ENCODE peak calls at places on chromosomes 6 and 20, in four cellular contexts. G, U, I and R are unnamed samples.

GRCh38 chr20:48538058-48538825 is 289.6 kb downstream of the PREX1 start:
- DNase-seq in U (peak; percentile 38), G (no peak), I (no peak), R (no peak)

GRCh38 chr20:3679749-3680700 is 1.8 kb downstream of the ADAM33 start:
- DNase-seq in G (no peak), I (no peak), U (no peak), R (peak; percentile 92)

GRCh38 chr6:40302856-40303449 is 284.2 kb downstream of the LRFN2 start:
- DNase-seq in U (no peak), I (no peak), G (no peak), R (no peak)

GRCh38 chr6:170366248-170366960 is 59.8 kb downstream of the FAM120B start:
- DNase-seq in U (no peak), I (no peak), G (no peak), R (no peak)

GRCh38 chr6:103236923-103237322 is 1622.8 kb downstream of the HACE1 start:
- DNase-seq in U (no peak), G (no peak), I (no peak), R (no peak)

GRCh38 chr6:166624275-166624674 is 2.8 kb downstream of the RPS6KA2 start:
- DNase-seq in U (no peak), I (no peak), G (no peak), R (no peak)

GRCh38 chr6:143969077-143969476 is 39.0 kb downstream of the PLAGL1 start:
- DNase-seq in G (no peak), U (no peak), I (no peak), R (no peak)

GRCh38 chr6:156857573-156857972 is 80.4 kb downstream of the ARID1B start:
- DNase-seq in U (no peak), I (no peak), G (no peak), R (no peak)

GRCh38 chr6:163391983-163392382 is 22.5 kb upstream of the QKI start:
- DNase-seq in U (no peak), I (no peak), G (no peak), R (no peak)

GRCh38 chr20:24534282-24534681 is 64.9 kb downstream of the SYNDIG1 start:
- DNase-seq in U (no peak), I (no peak), G (no peak), R (no peak)
- TF ChIP-seq CTCF in U (no peak), I (no peak), G (no peak), R (no peak)

GRCh38 chr6:6494677-6495076 is 93.8 kb upstream of the LY86 start:
- DNase-seq in G (peak; percentile 32), U (no peak), I (peak; percentile 39), R (peak; percentile 70)
- TF ChIP-seq CTCF in G (peak; percentile 60), U (no peak), I (peak; percentile 73), R (no peak)

DNA sequence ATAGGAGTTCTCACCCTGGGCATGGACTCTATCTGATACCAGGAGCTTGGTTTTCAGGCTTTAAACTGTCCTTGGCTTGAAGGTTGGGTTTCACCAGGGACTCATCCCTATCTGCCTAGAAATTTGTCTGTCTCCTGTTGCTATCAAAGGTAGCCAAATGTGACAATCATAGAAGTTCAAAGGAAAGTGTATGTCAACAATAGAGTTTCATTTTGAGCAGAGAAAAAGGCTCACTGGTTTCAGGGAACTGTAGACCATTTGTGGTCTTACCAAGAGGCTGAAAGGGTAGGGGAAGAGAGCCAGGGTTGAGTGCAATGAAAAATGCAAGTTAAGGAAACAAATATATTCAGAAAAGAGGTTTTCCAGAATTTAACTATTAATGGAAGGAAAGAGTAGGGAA is 966.8 kb upstream of the CITED2 start:
- DNase-seq in I (no peak), G (no peak), U (no peak), R (no peak)
- TF ChIP-seq CTCF in I (no peak), G (no peak), U (no peak), R (no peak)

DNA sequence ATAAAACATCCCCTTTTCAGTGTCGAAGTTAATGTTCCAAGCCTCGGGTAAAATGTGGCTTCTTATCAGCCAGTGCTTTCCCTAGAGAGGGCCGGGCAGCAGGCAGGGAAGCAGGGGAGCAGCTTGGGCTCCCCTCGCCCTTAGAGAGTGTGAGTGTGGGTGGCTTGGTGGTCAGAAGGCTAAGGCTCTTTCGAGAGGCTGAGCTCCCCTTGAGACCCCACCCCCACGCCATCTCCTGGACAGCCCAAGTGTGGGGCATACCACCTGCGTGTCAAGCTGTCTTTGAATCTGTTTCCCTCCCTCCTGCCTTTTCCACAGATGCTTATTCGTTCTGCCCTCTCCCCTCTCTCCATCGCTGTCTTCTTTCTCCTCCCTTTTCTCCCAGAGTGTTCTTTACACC is 95.1 kb upstream of the FOXP4 start:
- DNase-seq in I (peak; percentile 56), U (no peak), G (no peak), R (no peak)
- TF ChIP-seq CTCF in I (peak; percentile 58), U (no peak), G (peak; percentile 41), R (no peak)